ENCODE peak calls at places on chromosome 13, in seven cellular contexts. Z is aorta, C is IMR-90, M is right lobe of liver, S is adipocyte, G is HL-60, I is H7. V is an unnamed sample.

GRCh38 chr13:62643007-62643483 is 1227.4 kb upstream of the PCDH20 start:
- DNase-seq in Z (no peak), C (peak), M (no peak), S (no peak), G (no peak), I (no peak), V (no peak)

GRCh38 chr13:78121001-78121400 is 202.4 kb upstream of the EDNRB start:
- DNase-seq in Z (no peak), C (no peak), M (no peak), S (no peak), G (no peak), I (no peak), V (no peak)

GRCh38 chr13:49116873-49117272 is 103.3 kb upstream of the MLNR start:
- DNase-seq in Z (no peak), C (no peak), M (no peak), S (no peak), G (no peak), I (no peak), V (no peak)

GRCh38 chr13:39415403-39415802 is 187.6 kb downstream of the LHFPL6 start:
- DNase-seq in Z (peak), C (peak), M (peak), S (peak), G (peak), I (no peak), V (peak)

GRCh38 chr13:112453207-112453829 is 77.2 kb downstream of the SPACA7 start:
- DNase-seq in Z (no peak), C (no peak), M (no peak), S (no peak), G (no peak), I (peak), V (peak)

GRCh38 chr13:88031980-88032562 is 360.9 kb downstream of the SLITRK5 start:
- DNase-seq in Z (no peak), C (peak), M (no peak), S (no peak), G (no peak), I (no peak), V (no peak)

GRCh38 chr13:38325426-38325825 is 24.2 kb upstream of the UFM1 start:
- DNase-seq in Z (no peak), C (no peak), M (no peak), S (no peak), G (no peak), I (no peak), V (no peak)

GRCh38 chr13:114203536-114203935 is 24.5 kb downstream of the CFAP97D2 start:
- DNase-seq in Z (no peak), C (no peak), M (no peak), S (no peak), G (peak), I (no peak), V (no peak)

GRCh38 chr13:90686438-90686837 is 661.0 kb upstream of the MIR17HG start:
- DNase-seq in Z (no peak), C (peak), M (no peak), S (peak), G (no peak), I (no peak), V (no peak)

GRCh38 chr13:25095862-25096453 is at the start of gene PABPC3:
- DNase-seq in Z (no peak), C (no peak), M (no peak), S (no peak), G (no peak), I (no peak), V (no peak)

GRCh38 chr13:40812724-40813445 is 23.5 kb downstream of the SLC25A15 start:
- DNase-seq in Z (no peak), C (peak), M (no peak), S (no peak), G (no peak), I (no peak), V (no peak)

GRCh38 chr13:90008707-90009149 is 1338.8 kb upstream of the MIR17HG start:
- DNase-seq in Z (no peak), C (no peak), M (no peak), S (no peak), G (no peak), I (no peak), V (peak)

DNA sequence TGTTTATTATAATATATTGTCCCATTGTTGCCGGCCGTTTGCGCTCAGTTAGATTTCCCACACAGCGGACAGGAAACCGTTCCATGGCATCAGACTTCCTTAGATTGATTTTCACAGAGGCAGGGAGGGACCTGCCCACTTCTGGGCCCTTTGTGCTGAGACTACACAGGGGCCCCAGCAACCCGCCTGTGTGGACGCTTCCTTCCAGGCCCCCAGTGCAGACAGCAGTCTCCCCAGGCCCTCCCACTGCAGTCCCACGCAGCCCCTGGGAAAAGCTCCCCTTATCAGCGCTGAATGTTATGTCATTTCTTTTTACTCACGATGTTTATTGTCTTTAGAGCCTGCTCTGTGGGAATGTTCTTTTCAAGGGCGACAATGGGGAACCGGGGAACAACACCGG is 351.7 kb upstream of the ARGLU1 start:
- DNase-seq in Z (peak), C (no peak), M (peak), S (no peak), G (no peak), I (no peak), V (peak)
- H3K4me3 ChIP-seq in Z (no peak), C (no peak), M (no peak), S (no peak), G (no peak), I (no peak), V (no peak)

GRCh38 chr13:31476266-31476665 is 263.1 kb upstream of the RXFP2 start:
- DNase-seq in Z (no peak), C (peak), M (no peak), S (peak), G (no peak), I (no peak), V (no peak)
- H3K4me3 ChIP-seq in Z (no peak), C (no peak), M (no peak), S (no peak), G (no peak), I (no peak), V (no peak)

GRCh38 chr13:99661791-99662190 is 160.5 kb downstream of the TM9SF2 start:
- DNase-seq in Z (no peak), C (no peak), M (no peak), S (no peak), G (no peak), I (peak), V (peak)
- H3K4me3 ChIP-seq in Z (no peak), C (no peak), M (no peak), S (no peak), G (no peak), I (no peak), V (no peak)

GRCh38 chr13:109871018-109871370 is 84.6 kb upstream of the IRS2 start:
- DNase-seq in Z (no peak), C (peak), M (no peak), S (no peak), G (no peak), I (no peak), V (no peak)

GRCh38 chr13:109867766-109868165 is 81.4 kb upstream of the IRS2 start:
- DNase-seq in Z (no peak), C (no peak), M (no peak), S (no peak), G (no peak), I (no peak), V (no peak)

GRCh38 chr13:109870281-109871017 is 84.1 kb upstream of the IRS2 start:
- DNase-seq in Z (no peak), C (no peak), M (no peak), S (no peak), G (no peak), I (no peak), V (peak)

GRCh38 chr13:109869312-109870237 is 83.2 kb upstream of the IRS2 start:
- DNase-seq in Z (peak), C (peak), M (peak), S (no peak), G (peak), I (peak), V (peak)

GRCh38 chr13:109868583-109869311 is 82.4 kb upstream of the IRS2 start:
- DNase-seq in Z (no peak), C (peak), M (no peak), S (no peak), G (no peak), I (no peak), V (no peak)
- H3K4me3 ChIP-seq in Z (peak), C (no peak), M (no peak), S (peak), G (no peak), I (no peak), V (no peak)

DNA sequence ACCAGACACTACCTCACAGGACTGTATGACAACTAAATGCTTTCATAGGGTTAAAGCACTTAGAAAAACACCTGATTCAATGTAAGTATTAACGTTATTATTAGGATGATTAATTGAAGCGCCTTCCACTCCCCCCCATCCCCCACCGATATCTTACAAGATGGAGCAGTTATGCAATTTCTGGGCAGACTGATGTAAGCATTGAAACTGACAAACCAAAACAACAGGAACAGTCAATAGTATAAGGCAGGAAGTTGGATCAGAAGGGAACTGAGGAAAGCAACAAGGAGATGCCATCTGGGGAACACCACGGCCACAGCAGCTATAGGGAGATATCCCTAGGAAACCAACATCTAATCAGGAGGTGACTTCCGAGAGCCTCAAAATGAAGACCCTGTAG is 3.8 kb downstream of the LCP1 start:
- DNase-seq in Z (no peak), C (no peak), M (no peak), S (no peak), G (peak), I (no peak), V (no peak)
- H3K4me3 ChIP-seq in Z (no peak), C (no peak), M (no peak), S (no peak), G (peak), I (no peak), V (no peak)